ENCODE peak calls at places on chromosomes 7 and 10, in four cellular contexts. A, X, T and E are unnamed samples. For H3K4me1, the result is how much of the 10 kb centered on the place peaks cover.

GRCh38 chr10:116654816-116655215 is 34.1 kb downstream of the PNLIPRP2 start:
- DNase-seq in A (no peak), X (no peak), T (peak), E (no peak)

GRCh38 chr10:95290801-95291633 is at the start of gene PDLIM1:
- DNase-seq in A (no peak), X (peak), T (peak), E (peak)

GRCh38 chr10:123666318-123667291 is at the start of gene GPR26:
- DNase-seq in A (no peak), X (no peak), T (peak), E (no peak)

GRCh38 chr7:144842377-144842851 is 6.6 kb upstream of the TPK1 start:
- DNase-seq in A (no peak), X (peak), T (no peak), E (no peak)

GRCh38 chr10:80471715-80472233 is 17.7 kb downstream of the TSPAN14 start:
- DNase-seq in A (no peak), X (peak), T (no peak), E (no peak)

GRCh38 chr7:96901822-96902412 is 103.4 kb upstream of the DLX6 start:
- DNase-seq in A (no peak), X (no peak), T (no peak), E (no peak)

GRCh38 chr10:120949511-120950102 is 98.4 kb downstream of the WDR11 start:
- DNase-seq in A (no peak), X (no peak), T (peak), E (no peak)

GRCh38 chr7:47941136-47941844 is 7.0 kb downstream of the PKD1L1 start:
- DNase-seq in A (no peak), X (peak), T (no peak), E (peak)

GRCh38 chr10:67171970-67172369 is 246.1 kb downstream of the LRRTM3 start:
- DNase-seq in A (no peak), X (no peak), T (no peak), E (no peak)

GRCh38 chr7:139914861-139915300 is 85.8 kb downstream of the TBXAS1 start:
- DNase-seq in A (no peak), X (no peak), T (no peak), E (peak)

GRCh38 chr7:33108591-33108930 is 643 bp downstream of the RP9 start:
- DNase-seq in A (no peak), X (no peak), T (no peak), E (no peak)

GRCh38 chr10:102395677-102396197 is at the start of gene NFKB2:
- DNase-seq in A (no peak), X (no peak), T (no peak), E (no peak)

GRCh38 chr7:111041577-111041976 is 49.4 kb upstream of the LRRN3 start:
- DNase-seq in A (no peak), X (no peak), T (no peak), E (peak)

GRCh38 chr7:21912305-21912704 is 33.4 kb downstream of the CDCA7L start:
- DNase-seq in A (no peak), X (no peak), T (no peak), E (peak)

GRCh38 chr10:80196270-80196949 is 8.9 kb downstream of the ANXA11 start:
- DNase-seq in A (no peak), X (no peak), T (no peak), E (peak)

GRCh38 chr7:87926581-87927461 is 7.2 kb upstream of the ADAM22 start:
- DNase-seq in A (peak), X (no peak), T (peak), E (no peak)

GRCh38 chr7:86282014-86282682 is 361.6 kb upstream of the GRM3 start:
- DNase-seq in A (no peak), X (no peak), T (peak), E (no peak)

GRCh38 chr7:100220833-100221718 is 1.3 kb downstream of the PVRIG start:
- DNase-seq in A (no peak), X (no peak), T (no peak), E (no peak)

GRCh38 chr7:142098004-142098403 is 13.5 kb upstream of the MGAM2 start:
- DNase-seq in A (no peak), X (no peak), T (no peak), E (no peak)

GRCh38 chr7:129560831-129561230 is 50.7 kb upstream of the NRF1 start:
- DNase-seq in A (no peak), X (no peak), T (no peak), E (peak)
- H3K4me1 ChIP-seq in A (under half), X (under half), T (under half), E (under half)

DNA sequence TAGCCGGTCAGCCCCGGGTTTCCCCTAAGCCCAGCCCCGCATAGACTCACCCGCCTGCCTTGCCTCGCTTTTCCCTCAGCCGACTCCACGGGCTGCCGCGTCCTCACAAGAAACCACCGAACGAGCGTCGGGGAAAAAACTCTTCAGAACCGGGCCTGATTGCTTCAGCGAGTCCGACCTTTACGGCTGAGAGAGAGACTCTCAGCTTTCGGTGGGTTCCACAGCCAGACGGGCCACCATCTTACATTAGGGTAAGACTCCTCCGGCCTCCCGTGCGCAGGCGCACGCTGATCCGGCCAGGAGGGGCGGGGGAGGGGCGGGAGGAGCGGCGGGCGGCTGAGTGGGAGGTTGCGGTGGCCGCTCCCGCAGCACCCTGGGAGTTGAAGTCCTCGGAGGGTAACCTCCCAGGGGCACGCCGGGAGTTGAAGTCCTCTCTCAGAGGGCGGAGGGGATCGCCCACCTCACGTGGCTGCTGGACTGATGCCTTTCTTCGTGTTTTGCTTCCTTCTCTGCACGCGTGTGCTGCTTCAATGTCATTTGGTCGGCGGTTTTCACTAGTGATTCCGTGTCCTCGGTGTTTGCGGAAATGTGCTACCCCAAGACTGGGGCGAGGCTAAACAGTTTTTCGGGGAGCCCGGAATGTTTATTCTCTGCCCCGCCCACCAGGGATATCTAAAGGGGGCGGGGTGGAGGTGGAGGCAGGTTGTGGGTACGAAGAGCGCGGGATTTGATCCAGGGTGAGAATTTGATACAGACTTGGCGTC is at the start of gene CNOT4:
- DNase-seq in A (peak), X (peak), T (peak), E (peak)
- H2BK120ac ChIP-seq in A (peak), X (peak), T (no peak), E (peak)

DNA sequence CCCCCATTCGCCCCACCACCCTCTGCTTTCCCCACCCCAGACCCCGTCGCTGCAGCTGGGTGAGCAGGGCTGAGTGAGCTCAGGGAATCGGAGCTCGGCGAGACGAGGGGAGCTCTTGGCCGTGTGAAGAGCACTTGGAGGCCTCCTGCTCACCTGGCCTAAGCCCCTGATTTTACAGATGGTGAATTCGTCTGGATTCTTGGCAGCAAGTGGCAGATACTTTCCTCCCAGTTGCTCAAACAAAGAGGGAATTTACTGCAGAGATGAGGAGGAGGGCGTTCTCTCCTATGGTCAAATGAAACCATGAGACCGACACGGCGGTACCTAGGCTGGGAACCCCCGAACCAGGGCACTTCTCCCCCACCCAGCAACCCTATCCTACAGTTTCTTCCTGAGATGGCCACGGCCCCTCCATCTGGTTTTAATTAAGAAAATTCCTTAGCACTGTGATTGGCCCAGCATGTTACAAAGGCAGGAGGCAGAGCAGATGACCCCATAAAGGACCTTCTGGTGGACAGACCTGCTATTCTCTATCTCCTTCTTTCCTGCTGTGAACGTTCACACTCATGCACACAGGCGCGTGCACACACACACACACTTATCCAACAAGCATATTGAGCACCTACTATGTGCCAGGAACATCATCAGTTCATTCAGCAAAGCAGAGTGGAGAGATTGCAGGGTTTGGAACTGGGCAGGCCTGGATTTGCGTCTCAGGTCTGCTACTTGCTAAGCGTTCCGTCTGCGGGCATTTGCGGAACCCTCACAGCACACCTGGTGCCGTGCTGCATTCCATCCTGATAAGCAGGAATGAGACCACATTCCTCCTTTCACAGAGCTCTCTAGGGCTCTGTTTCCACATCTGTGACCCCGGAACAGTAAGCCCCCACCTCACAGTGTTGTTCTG is 129.4 kb downstream of the RGS10 start:
- DNase-seq in A (no peak), X (no peak), T (peak), E (peak)
- H3K14ac ChIP-seq in A (no peak), X (no peak), T (no peak), E (peak)

DNA sequence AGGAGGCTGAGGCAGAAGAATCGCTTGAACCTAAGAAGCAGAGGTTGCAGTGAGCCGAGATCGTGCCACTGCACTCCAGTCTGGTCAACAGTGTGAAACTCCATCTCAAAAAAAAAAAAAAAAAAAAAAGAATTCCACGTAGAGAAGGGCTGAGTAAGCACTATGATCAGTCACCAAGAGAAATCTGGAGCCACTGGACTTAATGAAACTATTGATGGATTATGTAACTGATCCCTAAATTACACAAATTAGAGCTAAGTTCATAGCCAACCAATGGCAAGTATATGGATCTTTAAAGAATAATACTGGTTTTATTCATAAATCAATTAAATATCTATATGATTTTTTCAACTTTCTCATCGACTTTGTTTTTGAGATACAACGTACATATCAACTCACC is 72.2 kb upstream of the ABLIM1 start:
- DNase-seq in A (no peak), X (no peak), T (no peak), E (no peak)
- H3K4me1 ChIP-seq in A (under half), X (under half), T (under half), E (under half)

GRCh38 chr10:73648252-73648651 is 7.0 kb upstream of the MYOZ1 start:
- DNase-seq in A (no peak), X (no peak), T (peak), E (no peak)

GRCh38 chr10:73648975-73649829 is 6.6 kb downstream of the SYNPO2L start:
- DNase-seq in A (no peak), X (peak), T (no peak), E (peak)

GRCh38 chr10:73647211-73647874 is 6.1 kb upstream of the MYOZ1 start:
- DNase-seq in A (peak), X (peak), T (peak), E (no peak)

GRCh38 chr10:73646598-73647041 is 5.3 kb upstream of the MYOZ1 start:
- DNase-seq in A (no peak), X (no peak), T (peak), E (no peak)

DNA sequence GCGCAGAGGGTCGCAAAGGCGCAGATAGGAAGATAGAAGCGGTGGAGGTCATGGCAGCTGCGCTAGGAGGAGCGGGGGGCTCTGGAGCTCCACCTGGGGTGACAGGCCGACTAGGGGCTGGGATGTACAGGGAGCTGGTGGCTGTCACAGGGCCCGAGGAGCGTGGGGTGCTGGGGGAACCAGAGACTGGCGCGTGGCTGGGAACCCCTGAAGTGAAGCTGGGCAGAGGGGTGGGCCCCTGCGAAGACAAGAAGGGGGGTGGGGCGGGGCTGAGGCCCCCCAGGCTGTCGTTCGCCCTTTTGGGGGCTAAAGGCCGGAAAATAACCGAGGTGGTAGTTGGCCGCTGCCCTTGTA is 6.6 kb upstream of the MYOZ1 start:
- DNase-seq in A (no peak), X (no peak), T (no peak), E (no peak)
- H2BK120ac ChIP-seq in A (no peak), X (no peak), T (no peak), E (peak)

DNA sequence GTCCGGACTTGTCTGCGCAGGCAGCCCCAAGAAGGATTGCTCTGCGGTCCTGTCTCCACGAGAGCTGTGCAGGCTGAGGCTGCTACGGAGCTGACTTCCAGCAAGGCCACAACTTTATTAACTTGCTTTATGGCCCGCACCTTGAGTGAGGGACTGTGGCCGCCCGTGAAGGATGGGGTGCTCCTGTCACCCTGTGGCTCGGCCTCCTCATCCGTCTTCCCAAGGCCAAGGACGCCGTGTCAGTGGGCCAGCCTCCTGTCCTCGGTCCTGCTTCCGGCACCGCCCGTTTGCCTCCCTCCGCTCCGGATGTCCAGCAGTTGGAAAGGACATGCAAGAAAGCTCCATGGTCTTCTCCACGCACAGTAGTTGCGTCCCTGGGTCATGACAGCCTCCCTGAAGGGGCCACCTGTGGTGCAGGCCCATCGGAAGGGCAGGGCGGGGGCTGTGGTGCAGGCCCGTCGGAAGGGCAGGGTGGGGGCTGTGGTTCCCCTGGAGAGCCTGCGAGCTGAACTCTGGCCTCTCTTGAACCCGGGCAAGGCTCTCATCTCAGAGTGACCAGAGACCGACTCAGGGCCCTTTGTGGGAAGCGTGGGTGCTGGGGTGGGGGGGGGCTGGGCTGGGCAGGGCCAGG is 87.1 kb downstream of the NKX6-2 start:
- DNase-seq in A (no peak), X (no peak), T (peak), E (no peak)
- H3K14ac ChIP-seq in A (no peak), X (no peak), T (peak), E (no peak)

GRCh38 chr7:25963733-25964132 is 188.3 kb upstream of the NFE2L3 start:
- DNase-seq in A (no peak), X (no peak), T (no peak), E (no peak)
- H3K4me1 ChIP-seq in A (under half), X (under half), T (under half), E (under half)

GRCh38 chr7:5595545-5596045 is 172.0 kb upstream of the TNRC18 start:
- DNase-seq in A (no peak), X (peak), T (no peak), E (peak)
- H2BK120ac ChIP-seq in A (peak), X (peak), T (no peak), E (peak)